ENCODE peak calls at places on chromosomes 1 and 21, in six cellular contexts. One of them, this sample, is unnamed.

GRCh38 chr21:18070392-18070791 is 174.2 kb upstream of the CHODL start:
- DNase-seq in ELF-1: no peak
- DNase-seq in caudate nucleus: no peak
- DNase-seq in mesendoderm: no peak
- DNase-seq in RWPE1: no peak
- DNase-seq in BJ: no peak
- DNase-seq in this sample: no peak

GRCh38 chr1:153397924-153398651 is 7.2 kb upstream of the S100A8 start:
- DNase-seq in ELF-1: no peak
- DNase-seq in caudate nucleus: no peak
- DNase-seq in mesendoderm: no peak
- DNase-seq in RWPE1: no peak
- DNase-seq in BJ: no peak
- DNase-seq in this sample: no peak

GRCh38 chr1:56508523-56508983 is 70.8 kb downstream of the PLPP3 start:
- DNase-seq in ELF-1: no peak
- DNase-seq in caudate nucleus: no peak
- DNase-seq in mesendoderm: no peak
- DNase-seq in RWPE1: peak
- DNase-seq in BJ: no peak
- DNase-seq in this sample: no peak

GRCh38 chr1:172429324-172430127 is 9.0 kb downstream of the C1orf105 start:
- DNase-seq in ELF-1: no peak
- DNase-seq in caudate nucleus: no peak
- DNase-seq in mesendoderm: peak
- DNase-seq in RWPE1: peak
- DNase-seq in BJ: peak
- DNase-seq in this sample: no peak

GRCh38 chr1:151639466-151639865 is 27.6 kb downstream of the SNX27 start:
- DNase-seq in ELF-1: no peak
- DNase-seq in caudate nucleus: no peak
- DNase-seq in mesendoderm: peak
- DNase-seq in RWPE1: no peak
- DNase-seq in BJ: peak
- DNase-seq in this sample: no peak

GRCh38 chr1:10867138-10867721 is 70.8 kb upstream of the CASZ1 start:
- DNase-seq in ELF-1: peak
- DNase-seq in caudate nucleus: no peak
- DNase-seq in mesendoderm: peak
- DNase-seq in RWPE1: peak
- DNase-seq in BJ: no peak
- DNase-seq in this sample: peak

GRCh38 chr1:71950579-71950978 is 331.8 kb downstream of the NEGR1 start:
- DNase-seq in ELF-1: no peak
- DNase-seq in caudate nucleus: no peak
- DNase-seq in mesendoderm: no peak
- DNase-seq in RWPE1: no peak
- DNase-seq in BJ: no peak
- DNase-seq in this sample: no peak

GRCh38 chr1:161046574-161047167 is 894 bp upstream of the USF1 start:
- DNase-seq in ELF-1: no peak
- DNase-seq in caudate nucleus: no peak
- DNase-seq in mesendoderm: no peak
- DNase-seq in RWPE1: no peak
- DNase-seq in BJ: no peak
- DNase-seq in this sample: no peak

GRCh38 chr1:235408503-235408960 is 41.3 kb downstream of the TBCE start:
- DNase-seq in ELF-1: no peak
- DNase-seq in caudate nucleus: no peak
- DNase-seq in mesendoderm: no peak
- DNase-seq in RWPE1: no peak
- DNase-seq in BJ: no peak
- DNase-seq in this sample: no peak

This sample was measured in stimulated activated CD4-positive, alpha-beta T cell treated with anti-CD3 and anti-CD28 coated beads, Interleukin-15, amount 100 ng/mL, for 48 hours.